ENCODE peak calls at places on chromosomes 11 and 22, in seven cellular contexts. T is ovary; Y is colonic mucosa; R is uterus; U is cardiac muscle cell; Z is body of pancreas; A is CD8-positive, alpha-beta memory T cell. D is an unnamed sample. For H3K4me1 and H3K36me3, the result is how much of the 10 kb centered on the place peaks cover.

GRCh38 chr22:27719535-27720227 is 81.9 kb downstream of the MN1 start:
- DNase-seq in R (no peak), Z (no peak), T (no peak), Y (peak), U (no peak), A (no peak), D (no peak)

GRCh38 chr22:27111796-27112195 is 454.4 kb downstream of the MIAT start:
- DNase-seq in U (no peak), R (no peak), T (no peak), Y (no peak), A (no peak), Z (no peak), D (no peak)

GRCh38 chr11:17642980-17643379 is 76.4 kb upstream of the MYOD1 start:
- DNase-seq in Z (no peak), A (no peak), Y (no peak), T (no peak), U (no peak), R (no peak), D (no peak)

GRCh38 chr11:10002221-10002620 is 291.8 kb downstream of the SBF2 start:
- DNase-seq in U (no peak), Z (no peak), A (no peak), T (no peak), R (no peak), Y (no peak), D (no peak)

GRCh38 chr11:77044356-77044755 is 10.2 kb downstream of the B3GNT6 start:
- DNase-seq in Y (no peak), Z (no peak), R (no peak), A (no peak), T (no peak), U (no peak), D (no peak)

GRCh38 chr11:1219446-1219835 is 3.4 kb upstream of the MUC5B start:
- DNase-seq in Y (no peak), A (no peak), Z (no peak), U (no peak), T (no peak), R (no peak), D (peak)

GRCh38 chr11:83574516-83574915 is 288.3 kb upstream of the CCDC90B start:
- DNase-seq in A (no peak), Z (no peak), Y (no peak), R (no peak), T (no peak), U (no peak), D (no peak)

GRCh38 chr11:86688398-86689179 is 16.2 kb upstream of the ME3 start:
- DNase-seq in R (no peak), U (peak), Y (no peak), T (no peak), Z (no peak), A (no peak), D (no peak)

GRCh38 chr11:125370561-125371389 is 125.3 kb downstream of the FEZ1 start:
- DNase-seq in Z (no peak), T (no peak), A (no peak), U (no peak), R (no peak), Y (no peak), D (no peak)

GRCh38 chr22:23773247-23774113 is 831 bp downstream of the MMP11 start:
- DNase-seq in A (no peak), Y (no peak), T (no peak), Z (no peak), R (no peak), U (no peak), D (no peak)

GRCh38 chr11:30605036-30605435 is 18.9 kb upstream of the MPPED2 start:
- DNase-seq in Z (no peak), U (no peak), Y (no peak), A (no peak), R (no peak), T (no peak), D (no peak)

GRCh38 chr11:75406338-75406777 is 7.0 kb downstream of the RPS3 start:
- DNase-seq in A (no peak), Y (no peak), T (no peak), U (peak), R (no peak), Z (no peak), D (no peak)

DNA sequence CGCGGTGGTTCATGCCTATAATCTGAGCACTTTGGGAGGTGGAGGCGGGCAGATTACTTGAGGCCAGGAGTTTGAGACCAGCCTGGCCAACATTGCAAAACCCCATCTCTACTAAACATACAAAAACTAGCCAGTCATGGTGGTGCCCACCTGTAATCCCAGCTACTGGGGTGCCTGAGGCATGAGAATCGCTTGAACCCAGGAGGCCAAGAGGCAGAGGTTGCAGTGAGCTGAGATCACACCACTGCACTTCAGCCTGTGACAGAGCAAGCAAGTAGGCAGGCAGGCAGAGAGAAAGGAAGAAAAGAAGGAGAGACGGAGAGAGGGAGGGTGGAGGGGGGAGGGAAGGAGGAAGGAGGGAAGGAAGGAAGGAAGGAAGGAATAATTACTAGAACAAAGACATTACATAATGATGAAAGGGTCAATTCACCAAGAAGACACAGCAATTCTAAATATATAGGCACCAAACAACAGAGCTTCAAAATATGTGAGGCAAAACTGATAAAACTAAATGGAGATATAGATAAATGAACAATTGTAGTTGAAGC is 13.8 kb upstream of the CLDN5 start:
- DNase-seq in A (no peak), R (no peak), Z (no peak), U (no peak), Y (no peak), T (no peak), D (no peak)
- H3K27ac ChIP-seq in A (no peak), R (no peak), Z (no peak), U (no peak), Y (no peak), T (no peak), D (no peak)

DNA sequence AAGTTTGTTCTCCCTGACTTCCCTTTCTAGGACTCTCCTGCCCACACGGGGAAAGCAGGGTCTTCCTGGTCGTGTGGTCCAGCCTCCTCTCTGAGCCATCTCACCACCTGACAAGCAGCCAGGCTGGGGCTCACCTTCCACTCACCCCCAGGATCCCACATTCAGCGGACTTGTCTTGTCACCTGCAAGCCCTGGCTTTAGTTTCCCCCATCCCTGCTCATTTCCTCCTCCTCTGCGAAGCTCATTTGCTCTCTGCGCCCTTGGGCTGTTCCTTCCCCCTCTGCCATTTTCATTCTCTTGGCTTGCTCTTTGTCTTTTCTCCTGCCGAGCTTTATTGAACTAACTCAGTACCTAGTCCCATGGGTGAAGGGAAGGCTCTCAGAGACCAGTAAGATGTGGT is 1.9 kb downstream of the ST14 start:
- DNase-seq in T (no peak), Y (no peak), Z (no peak), A (no peak), R (no peak), U (no peak), D (no peak)
- H3K4me1 ChIP-seq in T (under half), Y (under half), Z (half or more), A (under half), R (under half), U (under half), D (under half)

DNA sequence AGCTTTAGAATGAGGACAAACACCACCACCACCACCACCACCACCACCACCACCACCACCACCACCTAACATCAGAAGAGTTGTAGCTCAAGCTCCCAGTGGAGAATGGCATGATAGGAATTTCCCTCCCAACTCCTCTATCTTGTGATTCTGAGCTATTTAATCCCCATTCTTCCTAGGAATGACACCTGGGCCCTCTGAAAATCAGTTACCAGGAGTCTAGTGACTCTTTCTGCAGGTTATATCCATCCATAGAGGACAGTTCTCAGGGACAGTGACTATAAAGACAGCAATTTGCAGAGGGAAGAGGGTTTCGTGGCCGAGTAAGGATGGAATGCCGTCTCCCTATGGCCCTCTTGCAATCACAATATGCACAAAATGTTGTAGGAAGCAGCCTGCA is 27.8 kb downstream of the MYH9 start:
- DNase-seq in A (no peak), T (no peak), U (no peak), R (no peak), Z (no peak), Y (no peak), D (no peak)
- H3K36me3 ChIP-seq in A (under half), T (under half), U (under half), R (under half), Z (under half), Y (under half), D (under half)

DNA sequence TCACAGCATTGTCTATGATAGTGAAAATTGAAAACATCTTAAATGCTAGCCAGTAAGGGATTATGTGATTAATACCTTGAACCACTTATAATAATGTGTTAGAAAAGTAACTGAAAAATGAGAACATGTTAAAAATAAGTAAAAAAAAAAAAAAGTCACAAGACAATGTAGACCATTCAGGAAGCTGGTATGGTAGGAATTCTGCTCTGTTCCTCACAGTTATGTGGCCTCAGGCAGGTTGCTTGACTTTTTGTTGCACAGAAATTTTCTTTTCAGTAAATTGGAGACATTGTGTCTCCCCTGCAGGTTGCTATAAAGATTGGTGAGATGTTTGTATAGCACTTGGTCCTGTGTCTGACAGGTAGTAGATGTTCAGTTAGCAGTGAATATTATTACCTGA is 17.3 kb upstream of the PLET1 start:
- DNase-seq in Y (no peak), R (no peak), T (no peak), A (no peak), U (no peak), Z (no peak), D (no peak)
- H3K27ac ChIP-seq in Y (no peak), R (no peak), T (no peak), A (no peak), U (no peak), Z (no peak), D (no peak)

DNA sequence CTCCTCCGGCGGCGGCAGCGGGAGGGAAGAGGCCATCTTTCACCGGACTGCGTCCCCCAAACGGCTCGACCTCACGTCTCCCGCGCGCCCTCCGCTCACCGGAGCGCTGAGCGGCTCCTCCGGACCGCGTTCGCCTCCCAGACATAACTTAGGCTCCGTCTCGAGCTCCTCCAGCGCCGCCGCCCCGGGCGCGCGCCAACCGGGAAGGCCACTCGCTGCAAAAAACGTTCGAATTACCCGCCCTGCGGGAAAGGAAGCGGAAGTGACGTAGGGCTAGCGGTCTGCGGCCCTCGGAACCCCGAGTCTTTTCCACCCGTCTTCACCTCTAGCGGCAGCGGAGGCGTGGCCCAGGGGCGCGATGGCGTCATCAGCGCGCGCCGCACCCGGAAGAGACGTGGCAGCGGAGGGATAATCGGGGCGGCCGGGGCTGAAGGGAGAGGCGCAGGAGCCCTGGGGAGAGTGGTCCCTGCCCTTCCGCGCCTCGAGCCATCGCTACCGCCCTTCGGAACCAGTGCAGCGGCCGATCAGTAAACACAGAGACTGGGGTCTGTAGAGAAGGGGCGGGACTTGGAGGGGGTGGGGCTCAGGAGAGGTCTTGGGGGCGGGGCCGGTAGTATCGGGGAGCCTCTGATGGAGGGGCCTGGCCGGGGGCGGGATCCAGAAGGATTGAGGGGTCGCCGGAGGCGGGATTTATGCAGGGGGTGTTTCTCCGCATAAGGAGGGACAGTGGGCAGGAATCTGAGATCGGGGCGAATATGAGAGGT is at the start of the genes CDCA5 and ZFPL1:
- DNase-seq in A (peak), Z (peak), T (peak), U (peak), Y (peak), R (peak), D (peak)
- H3K4me1 ChIP-seq in A (under half), Z (under half), T (under half), U (under half), Y (under half), R (under half), D (under half)

GRCh38 chr11:128492903-128493569 is 94.3 kb downstream of the ETS1 start:
- DNase-seq in T (no peak), Z (no peak), Y (no peak), R (no peak), A (peak), U (no peak), D (no peak)

GRCh38 chr11:128492461-128492860 is 94.9 kb downstream of the ETS1 start:
- DNase-seq in Z (no peak), Y (no peak), U (peak), A (no peak), R (no peak), T (no peak), D (no peak)

GRCh38 chr11:128490092-128490491 is 97.3 kb downstream of the ETS1 start:
- DNase-seq in Y (no peak), R (no peak), U (no peak), T (no peak), A (no peak), Z (no peak), D (no peak)

GRCh38 chr11:128493570-128493965 is 93.8 kb downstream of the ETS1 start:
- DNase-seq in Z (no peak), T (no peak), U (no peak), A (no peak), Y (no peak), R (no peak), D (no peak)

DNA sequence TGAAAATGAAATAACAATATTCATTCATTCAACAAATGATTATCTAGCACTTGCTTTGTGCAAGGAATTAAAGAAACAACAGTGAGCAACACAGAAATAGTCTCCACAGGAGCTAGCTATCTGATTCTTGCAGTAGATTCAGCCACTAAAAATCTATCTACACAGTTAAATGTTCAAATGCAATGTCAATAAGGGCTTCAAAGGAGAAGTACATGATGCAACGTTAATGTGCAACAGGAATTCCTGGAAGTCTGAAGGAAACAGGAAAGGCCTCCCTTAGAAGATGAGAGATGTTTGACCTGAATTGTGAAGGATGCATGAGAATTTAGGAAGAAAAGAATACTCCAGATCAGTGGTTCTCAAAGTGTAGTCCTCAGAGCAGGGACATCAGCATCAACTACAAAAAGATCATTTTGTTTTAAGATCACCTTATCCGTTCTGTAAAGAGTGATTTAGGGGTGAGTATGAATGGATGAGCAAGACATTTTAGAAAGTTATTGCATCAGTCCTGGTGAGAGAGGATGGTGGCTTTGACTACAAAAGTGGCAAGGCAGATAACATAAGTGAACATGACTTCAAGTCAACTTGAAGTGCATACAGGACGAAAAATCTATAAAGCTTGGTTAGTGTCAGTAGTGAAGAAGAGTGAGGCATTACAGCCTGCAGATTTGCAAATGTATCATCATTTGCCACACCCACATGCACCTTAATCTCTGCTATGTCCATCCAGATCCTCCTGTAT is 96.0 kb downstream of the ETS1 start:
- DNase-seq in Z (no peak), R (no peak), T (no peak), U (no peak), Y (no peak), A (no peak), D (no peak)
- H3K36me3 ChIP-seq in Z (under half), R (under half), T (under half), U (under half), Y (under half), A (under half), D (under half)

D was measured in sigmoid colon.